ENCODE peak calls at places on chromosomes 6 and 20, in four cellular contexts. I is IMR-90, L is PC-3, U is SK-N-SH. Q is an unnamed sample.

GRCh38 chr20:54108394-54108643 is 37.9 kb upstream of the BCAS1 start:
- DNase-seq in L (no peak), I (no peak), U (no peak), Q (no peak)

GRCh38 chr6:42452171-42453026 is 673 bp upstream of the TRERF1 start:
- DNase-seq in L (peak), U (peak), I (peak), Q (peak)

GRCh38 chr20:64203037-64203777 is 39.0 kb downstream of the MYT1 start:
- DNase-seq in U (no peak), I (no peak), L (no peak), Q (no peak)

GRCh38 chr20:37345339-37346231 is at the start of gene SRC:
- DNase-seq in I (peak), U (peak), L (peak), Q (no peak)

GRCh38 chr6:97524846-97525245 is 241.8 kb upstream of the MMS22L start:
- DNase-seq in L (peak), U (no peak), I (no peak), Q (no peak)

GRCh38 chr6:27795697-27796494 is 116.3 kb downstream of the OR2B2 start:
- DNase-seq in U (peak), L (peak), I (peak), Q (peak)

GRCh38 chr20:20368414-20369352 is 779 bp downstream of the INSM1 start:
- DNase-seq in U (peak), I (no peak), L (no peak), Q (peak)

GRCh38 chr6:88538130-88538706 is 372.1 kb upstream of the CNR1 start:
- DNase-seq in I (no peak), L (peak), U (no peak), Q (no peak)

GRCh38 chr6:14549319-14549770 is 431.8 kb downstream of the CD83 start:
- DNase-seq in U (no peak), I (no peak), L (no peak), Q (no peak)

GRCh38 chr20:50271674-50272412 is 81.2 kb downstream of the CEBPB start:
- DNase-seq in L (no peak), U (no peak), I (no peak), Q (no peak)

GRCh38 chr6:111663232-111663631 is 57.6 kb upstream of the TRAF3IP2 start:
- DNase-seq in U (peak), I (no peak), L (no peak), Q (no peak)

GRCh38 chr20:58241766-58242465 is 13.5 kb upstream of the ANKRD60 start:
- DNase-seq in U (no peak), L (no peak), I (no peak), Q (no peak)

GRCh38 chr20:49030954-49031619 is 15.0 kb upstream of the CSE1L start:
- DNase-seq in U (no peak), I (no peak), L (no peak), Q (no peak)

GRCh38 chr20:17993546-17993945 is 24.7 kb downstream of the MGME1 start:
- DNase-seq in U (no peak), I (no peak), L (no peak), Q (no peak)

GRCh38 chr6:80143312-80143960 is 37.0 kb downstream of the BCKDHB start:
- DNase-seq in U (peak), L (peak), I (peak), Q (no peak)

GRCh38 chr20:1931830-1932229 is 36.6 kb downstream of the SIRPA start:
- DNase-seq in I (no peak), U (no peak), L (no peak), Q (no peak)

GRCh38 chr6:121055572-121056163 is 278.6 kb downstream of the TBC1D32 start:
- DNase-seq in U (peak), I (peak), L (peak), Q (peak)

GRCh38 chr6:149423946-149424440 is 23.9 kb downstream of the SUMO4 start:
- DNase-seq in L (no peak), I (no peak), U (no peak), Q (no peak)
- H3K4me2 ChIP-seq in L (no peak), I (peak), U (no peak), Q (peak)

GRCh38 chr6:3739311-3739897 is 12.1 kb downstream of the PXDC1 start:
- DNase-seq in L (no peak), U (no peak), I (no peak), Q (no peak)
- H3K9ac ChIP-seq in L (no peak), U (no peak), I (peak), Q (no peak)

GRCh38 chr6:156175971-156176421 is 601.2 kb upstream of the ARID1B start:
- DNase-seq in L (peak), U (peak), I (no peak), Q (no peak)
- TF ChIP-seq CTCF in L (peak), U (peak), I (peak), Q (no peak)

GRCh38 chr6:157840776-157841175 is 17.7 kb downstream of the SNX9 start:
- DNase-seq in L (peak), U (no peak), I (peak), Q (no peak)
- H3K4me2 ChIP-seq in L (peak), U (peak), I (peak), Q (no peak)

Q was measured in MM.1S.